ENCODE peak calls at places on chromosomes 2 and 18, in ten cellular contexts. X, G, Q, W, V, T, O, Y, K and M are unnamed samples.

GRCh38 chr2:201618744-201619654 is 24.3 kb downstream of the TMEM237 start:
- DNase-seq in W (peak; percentile 62), O (no peak), V (peak; percentile 90), Y (no peak), X (peak; percentile 57), Q (no peak), G (peak; percentile 70), T (peak; percentile 73), K (peak; percentile 78), M (no peak)

GRCh38 chr2:126663184-126663963 is 7.4 kb downstream of the GYPC start:
- DNase-seq in G (no peak), K (no peak), V (no peak), T (no peak), O (no peak), X (no peak), W (no peak), Q (no peak), Y (no peak), M (no peak)

GRCh38 chr2:71850306-71850801 is 297.3 kb downstream of the CYP26B1 start:
- DNase-seq in Q (no peak), W (no peak), G (peak; percentile 29), O (no peak), X (no peak), K (no peak), Y (no peak), V (no peak), T (no peak), M (no peak)

GRCh38 chr2:233353769-233354499 is at the start of gene DGKD:
- DNase-seq in G (peak; percentile 31), K (peak; percentile 37), V (peak; percentile 85), Q (no peak), W (peak; percentile 37), X (peak; percentile 33), T (peak; percentile 14), Y (peak; percentile 46), O (peak; percentile 61), M (no peak)

GRCh38 chr2:227862227-227862740 is 9.1 kb upstream of the DAW1 start:
- DNase-seq in K (peak; percentile 89), T (peak; percentile 82), O (no peak), V (no peak), Q (no peak), W (no peak), X (peak; percentile 76), Y (peak; percentile 80), G (peak; percentile 76), M (no peak)

GRCh38 chr2:152468832-152469692 is 134.1 kb downstream of the FMNL2 start:
- DNase-seq in Q (no peak), T (peak; percentile 57), Y (peak; percentile 31), O (no peak), W (peak; percentile 26), V (no peak), X (peak; percentile 67), G (peak; percentile 56), K (peak; percentile 45), M (no peak)

GRCh38 chr2:67346718-67347407 is 50.3 kb upstream of the ETAA1 start:
- DNase-seq in Q (no peak), Y (no peak), W (no peak), O (no peak), G (no peak), X (peak; percentile 92), K (peak; percentile 22), V (no peak), T (peak; percentile 34), M (no peak)

GRCh38 chr2:217880891-217881290 is 121.9 kb downstream of the TNS1 start:
- DNase-seq in G (no peak), K (no peak), Y (no peak), Q (no peak), O (no peak), W (no peak), T (no peak), V (no peak), X (no peak), M (no peak)

GRCh38 chr2:11112870-11113428 is 42.3 kb upstream of the SLC66A3 start:
- DNase-seq in T (no peak), O (no peak), X (no peak), G (no peak), K (no peak), Q (no peak), Y (no peak), W (no peak), V (peak; percentile 2), M (no peak)

GRCh38 chr2:160581035-160581434 is 87.4 kb upstream of the RBMS1 start:
- DNase-seq in G (peak; percentile 31), K (peak; percentile 27), Q (no peak), W (no peak), O (no peak), T (peak; percentile 67), X (peak; percentile 54), V (no peak), Y (no peak), M (no peak)

GRCh38 chr2:160583823-160584537 is 90.4 kb upstream of the RBMS1 start:
- DNase-seq in G (no peak), Q (no peak), O (no peak), V (no peak), Y (no peak), T (no peak), K (no peak), W (no peak), X (no peak), M (no peak)

GRCh38 chr2:160582481-160583161 is 89.0 kb upstream of the RBMS1 start:
- DNase-seq in G (peak; percentile 93), Y (peak; percentile 67), W (peak; percentile 23), X (peak; percentile 35), O (no peak), K (peak; percentile 90), Q (peak; percentile 66), T (peak; percentile 39), V (no peak), M (peak; percentile 75)

GRCh38 chr2:160583162-160583522 is 89.5 kb upstream of the RBMS1 start:
- DNase-seq in Y (peak; percentile 62), K (peak; percentile 68), W (peak; percentile 18), Q (no peak), X (no peak), V (no peak), G (peak; percentile 82), O (no peak), T (no peak), M (no peak)

GRCh38 chr2:160581448-160581847 is 87.8 kb upstream of the RBMS1 start:
- DNase-seq in W (no peak), O (no peak), G (no peak), T (no peak), X (no peak), Y (peak; percentile 33), K (no peak), Q (no peak), V (no peak), M (no peak)
- TF ChIP-seq CTCF in W (no peak), O (no peak), G (no peak), T (no peak), X (no peak), Y (no peak), K (no peak), Q (no peak), V (no peak), M (no peak)

DNA sequence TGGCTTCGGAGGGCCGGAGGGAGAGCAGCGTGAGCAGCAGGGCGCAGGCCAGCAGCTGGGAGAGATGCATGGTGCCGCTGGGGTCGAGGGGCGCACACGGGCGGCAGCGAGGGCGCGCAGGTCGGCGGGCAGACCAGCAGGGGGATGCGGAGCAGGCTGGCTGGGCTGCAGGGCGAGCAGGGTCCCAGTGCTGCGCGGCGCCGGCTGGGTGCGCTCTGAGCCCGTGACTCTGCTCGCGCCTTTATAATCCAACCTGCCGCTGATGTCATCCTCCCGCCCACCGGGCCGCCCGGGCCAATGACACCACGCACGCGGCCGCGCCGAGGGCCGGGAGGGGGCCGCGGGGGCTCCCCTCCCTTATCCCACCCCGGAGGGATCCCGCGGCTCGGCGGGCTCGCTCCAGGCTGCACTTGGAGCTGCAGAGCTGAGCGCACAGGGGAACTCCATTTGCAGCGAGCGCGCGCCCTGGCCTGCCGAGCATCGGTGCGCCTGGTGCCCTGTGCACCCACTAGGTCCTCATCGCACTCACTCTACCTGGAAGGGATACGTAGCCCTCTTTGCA is at the start of gene NPPC:
- DNase-seq in Y (peak; percentile 72), K (peak; percentile 48), Q (no peak), W (peak; percentile 15), V (peak; percentile 65), X (peak; percentile 73), T (peak; percentile 40), G (peak; percentile 32), O (peak; percentile 85), M (no peak)
- TF ChIP-seq CTCF in Y (peak; percentile 47), K (peak; percentile 9), Q (no peak), W (no peak), V (no peak), X (no peak), T (no peak), G (peak; percentile 15), O (peak; percentile 61), M (no peak)

GRCh38 chr2:188065386-188065785 is 226.3 kb upstream of the GULP1 start:
- DNase-seq in O (no peak), Y (peak; percentile 9), K (no peak), W (no peak), T (no peak), G (no peak), Q (no peak), V (no peak), X (no peak), M (no peak)
- TF ChIP-seq CTCF in O (no peak), Y (no peak), K (no peak), W (no peak), T (no peak), G (no peak), Q (peak; percentile 7), V (no peak), X (no peak), M (no peak)

DNA sequence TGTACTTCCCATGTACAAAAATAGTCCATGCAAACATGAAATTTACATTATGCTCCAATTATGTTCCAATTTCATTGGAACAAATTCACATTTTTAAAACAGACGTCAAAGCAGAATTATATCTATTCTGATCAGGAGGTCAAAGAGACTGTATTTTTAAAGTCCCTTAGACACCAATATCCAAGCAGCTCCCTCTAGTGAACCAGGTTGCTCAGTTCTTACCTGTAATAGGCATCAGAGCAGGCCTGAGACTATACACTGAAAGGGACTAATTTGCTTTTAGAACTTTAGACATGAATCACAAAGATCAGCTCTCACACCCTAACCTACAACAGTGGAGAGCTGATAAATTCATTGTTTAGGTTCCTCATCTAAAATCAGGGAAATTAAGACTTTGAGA is 273.9 kb downstream of the MBD2 start:
- DNase-seq in Q (no peak), W (no peak), K (no peak), O (no peak), G (no peak), X (no peak), Y (no peak), T (no peak), V (no peak), M (no peak)
- TF ChIP-seq CTCF in Q (no peak), W (no peak), K (no peak), O (no peak), G (no peak), X (no peak), Y (no peak), T (no peak), V (no peak), M (no peak)

GRCh38 chr2:106596844-106597243 is 109.7 kb downstream of the CD8B2 start:
- DNase-seq in O (no peak), V (no peak), W (no peak), G (no peak), Y (peak; percentile 37), K (no peak), T (peak; percentile 3), Q (no peak), X (peak; percentile 2), M (no peak)
- TF ChIP-seq CTCF in O (peak; percentile 7), V (peak; percentile 42), W (no peak), G (peak; percentile 40), Y (peak; percentile 20), K (peak; percentile 33), T (peak; percentile 34), Q (peak; percentile 29), X (peak; percentile 32), M (peak; percentile 31)